ENCODE peak calls at places on chromosomes 2 and 18, in four cellular contexts. U is A549, N is HepG2, P is K562. G is an unnamed sample.

GRCh38 chr2:54636425-54637139 is 86.9 kb upstream of the EML6 start:
- DNase-seq in U (no peak), P (no peak), N (no peak), G (no peak)

GRCh38 chr2:1677833-1678165 is 66.5 kb downstream of the PXDN start:
- DNase-seq in U (no peak), P (no peak), N (no peak), G (no peak)

GRCh38 chr2:73925853-73926492 is 707 bp upstream of the DGUOK start:
- DNase-seq in N (no peak), P (no peak), U (peak), G (no peak)

GRCh38 chr2:122710049-122710448 is 954.6 kb downstream of the TSN start:
- DNase-seq in N (peak), P (no peak), U (no peak), G (no peak)

GRCh38 chr18:55337908-55338521 is 250.0 kb downstream of the TCF4 start:
- DNase-seq in U (no peak), N (no peak), P (no peak), G (no peak)

GRCh38 chr2:221817052-221817451 is 244.9 kb upstream of the EPHA4 start:
- DNase-seq in U (no peak), N (no peak), P (no peak), G (no peak)

GRCh38 chr18:22250591-22250996 is 81.2 kb downstream of the GATA6 start:
- DNase-seq in U (no peak), P (no peak), N (no peak), G (no peak)

GRCh38 chr2:152336854-152337510 is 2.0 kb downstream of the FMNL2 start:
- DNase-seq in N (no peak), P (no peak), U (peak), G (no peak)

GRCh38 chr2:239943571-239943970 is 81.6 kb downstream of the NDUFA10 start:
- DNase-seq in N (no peak), U (no peak), P (no peak), G (no peak)

GRCh38 chr18:62458346-62458745 is 64.5 kb upstream of the ZCCHC2 start:
- DNase-seq in P (no peak), N (peak), U (no peak), G (no peak)

GRCh38 chr2:162520959-162521358 is 177.0 kb downstream of the GCA start:
- DNase-seq in U (no peak), N (no peak), P (no peak), G (no peak)

GRCh38 chr18:36709315-36709714 is 119.5 kb downstream of the TPGS2 start:
- DNase-seq in P (no peak), N (no peak), U (no peak), G (no peak)

GRCh38 chr2:72148975-72149555 is 1.4 kb upstream of the CYP26B1 start:
- DNase-seq in U (peak), P (peak), N (no peak), G (no peak)

GRCh38 chr18:59141294-59142068 is 1.8 kb downstream of the SEC11C start:
- DNase-seq in N (peak), P (no peak), U (no peak), G (no peak)

GRCh38 chr2:42917374-42918017 is 125.1 kb upstream of the HAAO start:
- DNase-seq in P (no peak), N (no peak), U (no peak), G (no peak)

GRCh38 chr2:55232863-55233657 is 572 bp downstream of the RPS27A start:
- DNase-seq in P (peak), N (no peak), U (peak), G (no peak)

GRCh38 chr2:174024524-174025270 is 59.5 kb upstream of the SP3 start:
- DNase-seq in P (no peak), N (no peak), U (no peak), G (no peak)

GRCh38 chr18:64103979-64104378 is 44.9 kb downstream of the LINC00305 start:
- DNase-seq in P (peak), U (no peak), N (peak), G (no peak)

GRCh38 chr2:157303612-157304011 is 22.0 kb downstream of the ERMN start:
- DNase-seq in U (no peak), P (no peak), N (no peak), G (no peak)

GRCh38 chr2:241268716-241269445 is 46.6 kb downstream of the HDLBP start:
- DNase-seq in N (no peak), U (peak), P (no peak), G (no peak)

GRCh38 chr2:238138331-238139102 is at the start of gene KLHL30:
- DNase-seq in U (no peak), P (no peak), N (no peak), G (no peak)
- TF ChIP-seq CHD2 in U (no peak), P (no peak), N (no peak), G (no peak)

GRCh38 chr2:120438301-120439066 is 92.5 kb downstream of the INHBB start:
- DNase-seq in N (no peak), U (no peak), P (no peak), G (no peak)

GRCh38 chr2:120435671-120436459 is 89.9 kb downstream of the INHBB start:
- DNase-seq in N (no peak), U (no peak), P (no peak), G (no peak)

GRCh38 chr2:120437604-120438000 is 91.7 kb downstream of the INHBB start:
- DNase-seq in N (no peak), P (no peak), U (no peak), G (no peak)

GRCh38 chr2:120436460-120436739 is 90.5 kb downstream of the INHBB start:
- DNase-seq in N (no peak), P (no peak), U (no peak), G (no peak)

DNA sequence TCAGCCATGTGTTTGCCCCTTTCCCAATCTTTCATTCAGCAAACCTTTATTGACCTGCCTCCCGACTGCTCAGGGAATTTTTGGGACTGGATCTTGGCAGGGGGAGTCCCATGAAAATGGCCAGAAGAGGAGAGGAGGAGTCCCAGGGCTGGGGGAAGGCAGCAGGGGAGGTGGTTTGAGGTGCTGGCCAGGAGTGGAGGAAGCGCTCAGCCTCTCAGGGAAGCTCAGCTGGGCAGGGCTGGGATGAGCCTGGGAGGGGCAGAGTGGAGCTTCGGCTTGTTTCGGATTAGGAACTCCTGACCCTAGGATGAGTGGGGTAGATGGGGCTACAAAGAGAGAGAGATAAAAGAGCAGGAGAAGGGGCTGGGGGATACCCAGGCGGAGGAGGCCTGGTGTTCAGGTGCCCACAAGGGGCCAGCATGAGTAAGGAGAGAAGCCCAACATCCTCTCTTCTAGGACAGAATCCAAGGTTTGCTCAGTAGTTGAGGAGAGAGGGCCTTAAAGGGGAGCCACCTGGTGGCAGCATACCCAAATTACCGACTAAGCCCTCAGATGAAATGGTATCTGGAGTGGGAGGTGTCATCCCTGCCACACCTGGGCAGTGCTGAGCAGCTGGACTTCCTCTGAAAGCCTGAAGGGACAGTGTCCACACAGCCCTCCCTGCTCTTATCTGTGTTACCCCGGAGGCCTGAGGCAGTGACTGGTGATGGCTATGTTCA is 91.1 kb downstream of the INHBB start:
- DNase-seq in U (peak), N (peak), P (peak), G (no peak)
- TF ChIP-seq ESRRA in U (no peak), N (no peak), P (no peak), G (no peak)

DNA sequence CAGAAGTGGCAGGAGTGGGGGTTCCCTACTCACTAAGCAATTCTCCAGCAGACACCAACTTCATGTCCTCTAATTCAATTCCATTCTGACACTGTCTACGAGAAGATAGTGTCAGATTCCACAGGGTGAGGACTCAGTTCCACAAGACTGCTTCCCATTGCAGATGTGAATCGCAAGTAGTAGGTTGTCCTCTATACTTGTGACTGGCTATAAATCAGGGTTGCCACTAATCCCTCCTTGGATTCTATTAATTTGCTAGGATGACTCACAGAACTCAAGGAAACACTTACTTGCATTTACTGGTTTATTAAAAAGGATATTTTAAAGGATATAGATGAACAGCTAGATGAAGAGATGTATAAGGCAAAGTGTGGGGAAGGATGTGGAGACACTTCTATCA is 184.1 kb upstream of the ACVR2A start:
- DNase-seq in N (no peak), U (no peak), P (no peak), G (no peak)
- TF ChIP-seq CHD2 in N (no peak), U (no peak), P (no peak), G (no peak)

GRCh38 chr2:25073025-25073424 is 31.1 kb downstream of the EFR3B start:
- DNase-seq in P (no peak), N (no peak), U (no peak), G (no peak)
- TF ChIP-seq ESRRA in P (no peak), N (no peak), U (no peak), G (no peak)

GRCh38 chr18:27649621-27650020 is 464.5 kb upstream of the CHST9 start:
- DNase-seq in N (no peak), P (no peak), U (no peak), G (no peak)
- TF ChIP-seq CHD2 in N (no peak), P (no peak), U (no peak), G (no peak)

DNA sequence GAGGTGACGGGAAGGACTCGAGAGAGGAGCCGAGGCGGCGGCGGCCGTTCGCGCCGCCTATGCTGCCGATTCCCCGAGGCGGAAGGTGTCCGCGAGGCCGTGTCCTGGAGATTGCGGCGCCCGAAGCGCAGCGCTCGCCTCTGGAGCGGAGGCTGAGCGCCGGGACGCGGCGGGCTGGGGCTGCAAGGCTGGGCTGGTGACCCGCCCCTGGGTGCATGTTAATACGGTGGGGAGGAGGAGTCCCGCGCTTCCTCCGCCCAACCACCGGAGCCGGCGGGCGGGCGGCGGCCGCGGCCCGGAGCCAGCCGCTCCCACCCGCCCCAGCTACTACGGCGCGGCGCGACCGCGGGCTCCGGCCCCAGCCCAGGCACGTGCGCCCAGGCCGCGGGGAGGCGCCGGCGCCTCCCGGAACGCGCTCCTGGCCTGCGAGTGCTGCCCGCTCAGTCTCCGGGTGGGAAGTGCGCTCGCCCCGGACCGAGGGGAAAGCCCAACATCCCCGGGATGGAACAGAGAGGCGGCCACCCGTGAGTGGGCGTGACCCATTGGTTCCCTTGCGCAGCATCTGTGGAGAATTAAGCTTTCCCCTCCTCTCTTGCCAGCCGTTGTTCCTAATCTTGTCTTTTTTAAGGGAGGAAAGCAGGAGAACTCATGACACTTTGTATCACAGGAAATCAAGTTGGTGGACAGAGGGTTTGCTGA is at the start of gene DLGAP1:
- DNase-seq in U (no peak), P (no peak), N (peak), G (no peak)
- TF ChIP-seq ESRRA in U (no peak), P (no peak), N (no peak), G (no peak)

GRCh38 chr2:70797502-70797901 is 7.1 kb upstream of the FIGLA start:
- DNase-seq in P (no peak), N (no peak), U (no peak), G (no peak)

GRCh38 chr2:70795164-70795995 is 4.9 kb upstream of the FIGLA start:
- DNase-seq in P (no peak), U (no peak), N (no peak), G (no peak)

GRCh38 chr2:70796247-70796646 is 5.8 kb upstream of the FIGLA start:
- DNase-seq in N (no peak), P (peak), U (no peak), G (no peak)

GRCh38 chr2:70801607-70802263 is 11.3 kb upstream of the FIGLA start:
- DNase-seq in N (no peak), P (no peak), U (no peak), G (no peak)

GRCh38 chr2:70799706-70800105 is 9.3 kb upstream of the FIGLA start:
- DNase-seq in P (no peak), N (no peak), U (no peak), G (no peak)
- TF ChIP-seq CHD2 in P (no peak), N (no peak), U (no peak), G (no peak)

GRCh38 chr2:24820175-24820513 is 26.9 kb downstream of the CENPO start:
- DNase-seq in N (no peak), P (no peak), U (no peak), G (no peak)
- TF ChIP-seq ESRRA in N (no peak), P (no peak), U (no peak), G (no peak)

GRCh38 chr2:37084797-37085196 is 479 bp downstream of the GPATCH11 start:
- DNase-seq in U (no peak), N (no peak), P (no peak), G (no peak)

GRCh38 chr2:37080674-37081073 is 3.5 kb downstream of the HEATR5B start:
- DNase-seq in N (no peak), U (no peak), P (no peak), G (no peak)

GRCh38 chr2:37083873-37084792 is at the start of the genes GPATCH11 and HEATR5B:
- DNase-seq in U (peak), P (peak), N (peak), G (peak)

GRCh38 chr2:37090019-37090477 is 5.7 kb downstream of the GPATCH11 start:
- DNase-seq in P (no peak), U (no peak), N (no peak), G (peak)

DNA sequence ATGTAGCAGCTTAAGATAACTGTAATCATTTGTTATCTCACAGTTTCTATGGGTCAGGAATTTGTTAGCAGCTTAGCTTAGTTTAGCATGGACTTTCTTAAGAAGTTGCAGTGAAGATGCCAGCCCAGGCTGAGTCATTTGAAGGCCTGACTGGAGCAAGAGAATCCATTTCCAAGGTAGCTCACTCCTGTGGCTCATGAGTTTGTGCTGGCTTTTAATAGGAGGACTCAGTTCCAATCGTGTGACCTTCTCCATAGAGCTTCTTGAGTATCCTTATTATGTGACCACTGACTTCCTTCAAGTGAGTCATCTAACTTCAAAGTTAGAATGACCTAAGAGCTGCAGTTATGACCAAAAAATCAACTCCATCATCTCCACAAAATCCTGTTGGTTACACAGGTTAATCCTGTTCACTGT is 1.4 kb downstream of the GPATCH11 start:
- DNase-seq in U (peak), N (no peak), P (no peak), G (no peak)
- TF ChIP-seq CHD2 in U (no peak), N (no peak), P (no peak), G (no peak)